ENCODE peak calls at places on chromosomes 4 and X, in nine cellular contexts. T is HFF-Myc; Z is effector CD4-positive, alpha-beta T cell; N is NCI-H345; I is tibial nerve; D is islet precursor cell; X is ACHN; M is endothelial cell of umbilical vein; C is cardiac muscle cell. L is an unnamed sample.
A peak's percentile ranks its signal among the peaks of the same experiment; 100 is the strongest.

GRCh38 chr4:169286562-169287301 is 16.0 kb upstream of the SH3RF1 start:
- DNase-seq in N (no peak), Z (no peak), C (no peak), M (no peak), X (no peak), D (no peak), I (no peak), T (no peak), L (no peak)

GRCh38 chr4:26235500-26235899 is 85.3 kb upstream of the RBPJ start:
- DNase-seq in I (peak; percentile 38), X (no peak), N (peak; percentile 59), T (no peak), M (no peak), C (no peak), D (no peak), Z (no peak), L (no peak)

GRCh38 chrX:154458954-154459829 is 1.1 kb downstream of the PLXNA3 start:
- DNase-seq in Z (no peak), C (peak; percentile 9), X (no peak), M (no peak), N (peak; percentile 55), D (no peak), I (no peak), T (no peak), L (no peak)

GRCh38 chrX:70525733-70526132 is 81.1 kb downstream of the DLG3 start:
- DNase-seq in T (no peak), I (no peak), C (no peak), Z (no peak), D (no peak), N (no peak), M (no peak), X (no peak), L (no peak)

GRCh38 chr4:186936496-186937375 is 213.1 kb upstream of the FAT1 start:
- DNase-seq in C (no peak), M (peak; percentile 55), I (no peak), T (peak; percentile 61), N (no peak), D (no peak), Z (no peak), X (peak; percentile 80), L (no peak)

GRCh38 chr4:112895785-112896184 is 153.7 kb upstream of the ANK2 start:
- DNase-seq in X (peak; percentile 18), I (no peak), M (no peak), Z (no peak), T (no peak), D (peak; percentile 81), C (no peak), N (no peak), L (no peak)

GRCh38 chrX:129679856-129680255 is 25.1 kb upstream of the APLN start:
- DNase-seq in C (no peak), T (no peak), N (peak; percentile 79), I (no peak), Z (no peak), X (no peak), D (peak; percentile 12), M (no peak), L (no peak)

GRCh38 chr4:43014266-43014665 is 121.8 kb downstream of the GRXCR1 start:
- DNase-seq in X (no peak), Z (no peak), I (no peak), T (no peak), M (no peak), C (no peak), N (no peak), D (no peak), L (no peak)

GRCh38 chr4:183920512-183920911 is 15.4 kb downstream of the STOX2 start:
- DNase-seq in T (no peak), D (no peak), X (no peak), I (no peak), N (no peak), M (no peak), Z (no peak), C (no peak), L (no peak)

GRCh38 chr4:147683172-147683571 is 791 bp downstream of the PRMT9 start:
- DNase-seq in C (peak; percentile 1), T (no peak), X (peak; percentile 11), Z (no peak), I (no peak), D (no peak), M (peak; percentile 36), N (peak; percentile 2), L (no peak)

GRCh38 chr4:61661960-61662359 is 461.8 kb downstream of the ADGRL3 start:
- DNase-seq in D (no peak), T (no peak), Z (no peak), N (no peak), C (no peak), M (no peak), I (no peak), X (no peak), L (no peak)

GRCh38 chr4:7004331-7004730 is 38.8 kb upstream of the TADA2B start:
- DNase-seq in X (no peak), D (peak; percentile 85), T (no peak), M (no peak), N (no peak), I (no peak), Z (no peak), C (no peak), L (no peak)

GRCh38 chrX:101925733-101926132 is 6.1 kb downstream of the ZMAT1 start:
- DNase-seq in N (no peak), M (no peak), T (no peak), I (no peak), C (no peak), D (no peak), X (no peak), Z (no peak), L (no peak)

GRCh38 chr4:25160714-25161598 is 707 bp upstream of the SEPSECS start:
- DNase-seq in Z (peak; percentile 7), X (no peak), N (no peak), T (peak; percentile 31), D (peak; percentile 71), I (no peak), M (no peak), C (no peak), L (no peak)

GRCh38 chr4:32485976-32486375 is 1765.8 kb downstream of the PCDH7 start:
- DNase-seq in M (no peak), T (no peak), C (peak; percentile 35), D (no peak), X (no peak), Z (no peak), N (peak; percentile 10), I (no peak), L (no peak)

GRCh38 chr4:87076690-87077358 is 142.0 kb downstream of the AFF1 start:
- DNase-seq in X (no peak), Z (no peak), C (no peak), N (no peak), T (no peak), D (no peak), M (no peak), I (no peak), L (no peak)

GRCh38 chr4:25861951-25862410 is 807 bp downstream of the SEL1L3 start:
- DNase-seq in T (no peak), X (peak; percentile 49), C (peak; percentile 26), D (peak; percentile 65), I (no peak), M (no peak), N (peak; percentile 7), Z (no peak), L (peak; percentile 21)

GRCh38 chrX:53445977-53446376 is 11.8 kb upstream of the HSD17B10 start:
- DNase-seq in X (peak; percentile 25), M (peak; percentile 30), N (peak; percentile 29), D (peak; percentile 69), C (peak; percentile 45), T (no peak), I (no peak), Z (no peak), L (peak; percentile 56)

GRCh38 chr4:2337896-2338295 is 76.0 kb upstream of the MXD4 start:
- DNase-seq in I (no peak), X (no peak), D (peak; percentile 40), C (no peak), Z (no peak), M (no peak), N (no peak), T (no peak), L (no peak)

GRCh38 chr4:147396105-147396504 is 84.8 kb upstream of the EDNRA start:
- DNase-seq in M (no peak), C (no peak), D (no peak), N (no peak), X (no peak), I (no peak), T (no peak), Z (no peak), L (no peak)

GRCh38 chrX:373641-374471 is 12.9 kb downstream of the PPP2R3B start:
- DNase-seq in D (peak; percentile 69), T (no peak), C (peak; percentile 78), N (no peak), I (no peak), Z (no peak), X (peak; percentile 0), M (peak; percentile 58), L (no peak)

GRCh38 chr4:52576326-52576725 is 82.8 kb downstream of the USP46 start:
- DNase-seq in M (no peak), I (no peak), Z (no peak), N (no peak), D (no peak), C (no peak), T (no peak), X (no peak), L (no peak)

GRCh38 chr4:153166971-153167501 is 37.2 kb upstream of the TRIM2 start:
- DNase-seq in M (no peak), D (no peak), X (no peak), I (no peak), T (no peak), C (no peak), Z (no peak), N (no peak), L (no peak)

GRCh38 chrX:40272786-40273185 is 175.0 kb upstream of the BCOR start:
- DNase-seq in M (no peak), N (no peak), T (no peak), I (no peak), D (no peak), C (no peak), X (no peak), Z (no peak), L (no peak)

GRCh38 chrX:148380614-148381561 is 119.5 kb upstream of the AFF2 start:
- DNase-seq in M (no peak), C (no peak), D (peak; percentile 51), Z (no peak), N (no peak), I (no peak), X (no peak), T (no peak), L (peak; percentile 6)

GRCh38 chrX:109797311-109797975 is 64.4 kb upstream of the ACSL4 start:
- DNase-seq in T (no peak), D (no peak), M (peak; percentile 3), C (no peak), X (no peak), N (no peak), Z (no peak), I (no peak), L (no peak)

GRCh38 chr4:77045490-77045889 is 30.3 kb downstream of the CCNI start:
- DNase-seq in D (no peak), T (no peak), C (peak; percentile 23), X (peak; percentile 20), Z (no peak), M (no peak), N (no peak), I (no peak), L (no peak)

GRCh38 chr4:10124167-10124930 is 7.8 kb upstream of the WDR1 start:
- DNase-seq in I (no peak), C (no peak), Z (no peak), X (no peak), M (peak; percentile 32), D (no peak), N (no peak), T (no peak), L (no peak)